ENCODE peak calls at places on chromosomes 7 and 10, in eight cellular contexts. S is T-cell; D is left colon; L is Right ventricle myocardium superior; Y is endothelial cell; V is amniotic epithelial cell; N is stimulated activated naive CD4-positive, alpha-beta T cell treated with Interleukin-2 at 50 U/mL for 16 hours; I is transverse colon. R is an unnamed sample.

GRCh38 chr10:12844796-12845524 is 156.6 kb downstream of the CCDC3 start:
- DNase-seq in S (no peak), D (no peak), L (no peak), Y (no peak), V (peak), N (no peak), I (no peak), R (no peak)

GRCh38 chr7:157493017-157493416 is 156.2 kb downstream of the DNAJB6 start:
- DNase-seq in S (no peak), D (no peak), L (peak), Y (no peak), V (no peak), N (no peak), I (no peak), R (no peak)

GRCh38 chr10:97399843-97400545 is 1.1 kb downstream of the RRP12 start:
- DNase-seq in S (no peak), D (peak), L (no peak), Y (no peak), V (peak), N (peak), I (peak), R (no peak)

GRCh38 chr10:108411181-108411580 is 1246.7 kb upstream of the SORCS1 start:
- DNase-seq in S (no peak), D (no peak), L (no peak), Y (no peak), V (no peak), N (no peak), I (no peak), R (no peak)

GRCh38 chr10:86409183-86409582 is 42.6 kb upstream of the GRID1 start:
- DNase-seq in S (no peak), D (no peak), L (no peak), Y (no peak), V (no peak), N (no peak), I (no peak), R (no peak)

GRCh38 chr7:139570119-139570518 is 46.6 kb downstream of the CLEC2L start:
- DNase-seq in S (no peak), D (no peak), L (no peak), Y (no peak), V (no peak), N (no peak), I (no peak), R (no peak)

GRCh38 chr10:15097011-15097812 is at the start of gene RPP38:
- DNase-seq in S (peak), D (peak), L (peak), Y (peak), V (peak), N (peak), I (peak), R (peak)

GRCh38 chr10:101363850-101364400 is 10.0 kb downstream of the BTRC start:
- DNase-seq in S (no peak), D (no peak), L (no peak), Y (no peak), V (no peak), N (no peak), I (no peak), R (no peak)

GRCh38 chr7:75966209-75966961 is 28.0 kb downstream of the TMEM120A start:
- DNase-seq in S (no peak), D (no peak), L (peak), Y (no peak), V (no peak), N (no peak), I (no peak), R (no peak)

GRCh38 chr7:17305387-17306171 is 7.1 kb downstream of the AHR start:
- DNase-seq in S (no peak), D (no peak), L (no peak), Y (no peak), V (no peak), N (no peak), I (no peak), R (no peak)

GRCh38 chr7:95596183-95597135 is at the start of gene PDK4:
- DNase-seq in S (no peak), D (peak), L (peak), Y (peak), V (peak), N (no peak), I (peak), R (no peak)

GRCh38 chr10:11875499-11876281 is 52.5 kb downstream of the PROSER2 start:
- DNase-seq in S (no peak), D (peak), L (peak), Y (no peak), V (peak), N (no peak), I (peak), R (no peak)

GRCh38 chr10:45553613-45554012 is 119.0 kb downstream of the ZFAND4 start:
- DNase-seq in S (no peak), D (no peak), L (no peak), Y (no peak), V (no peak), N (no peak), I (no peak), R (no peak)

GRCh38 chr10:116268976-116269375 is 4.0 kb downstream of the GFRA1 start:
- DNase-seq in S (no peak), D (no peak), L (no peak), Y (no peak), V (no peak), N (no peak), I (no peak), R (no peak)

GRCh38 chr7:23117841-23118240 is 12.3 kb downstream of the KLHL7 start:
- DNase-seq in S (no peak), D (no peak), L (no peak), Y (no peak), V (peak), N (no peak), I (no peak), R (no peak)

GRCh38 chr7:29442146-29442545 is 121.5 kb upstream of the PRR15 start:
- DNase-seq in S (no peak), D (no peak), L (no peak), Y (no peak), V (peak), N (no peak), I (no peak), R (no peak)

GRCh38 chr7:156160811-156161210 is 348.5 kb upstream of the SHH start:
- DNase-seq in S (no peak), D (peak), L (no peak), Y (no peak), V (no peak), N (no peak), I (peak), R (no peak)

GRCh38 chr7:45700556-45700955 is 126.4 kb downstream of the ADCY1 start:
- DNase-seq in S (no peak), D (no peak), L (peak), Y (no peak), V (peak), N (no peak), I (no peak), R (no peak)

GRCh38 chr7:150848111-150848510 is 4.2 kb upstream of the AOC1 start:
- DNase-seq in S (no peak), D (no peak), L (no peak), Y (no peak), V (no peak), N (no peak), I (no peak), R (no peak)

GRCh38 chr7:1292972-1293830 is 60.5 kb downstream of the UNCX start:
- DNase-seq in S (no peak), D (no peak), L (peak), Y (no peak), V (no peak), N (no peak), I (no peak), R (no peak)

GRCh38 chr7:121273467-121274167 is 55.2 kb upstream of the WNT16 start:
- DNase-seq in S (no peak), D (no peak), L (no peak), Y (no peak), V (no peak), N (no peak), I (no peak), R (no peak)

GRCh38 chr7:121480058-121480457 is 84.0 kb upstream of the FAM3C start:
- DNase-seq in S (no peak), D (no peak), L (no peak), Y (no peak), V (no peak), N (no peak), I (no peak), R (no peak)

GRCh38 chr10:44731271-44731670 is 179.9 kb upstream of the TMEM72 start:
- DNase-seq in S (no peak), D (no peak), L (no peak), Y (no peak), V (no peak), N (no peak), I (no peak), R (no peak)

GRCh38 chr10:132972149-132972985 is 30.0 kb upstream of the CFAP46 start:
- DNase-seq in S (no peak), D (no peak), L (no peak), Y (no peak), V (no peak), N (no peak), I (no peak), R (no peak)

GRCh38 chr7:18648849-18649758 is 153.6 kb downstream of the HDAC9 start:
- DNase-seq in S (no peak), D (no peak), L (no peak), Y (no peak), V (peak), N (no peak), I (no peak), R (no peak)

GRCh38 chr10:69715156-69715898 is 85.3 kb downstream of the FAM241B start:
- DNase-seq in S (no peak), D (no peak), L (no peak), Y (no peak), V (peak), N (no peak), I (no peak), R (no peak)

GRCh38 chr10:132179551-132180392 is 7.0 kb upstream of the DPYSL4 start:
- DNase-seq in S (no peak), D (no peak), L (peak), Y (no peak), V (no peak), N (no peak), I (no peak), R (no peak)

GRCh38 chr7:28988818-28989595 is 30.9 kb upstream of the TRIL start:
- DNase-seq in S (no peak), D (no peak), L (peak), Y (no peak), V (peak), N (no peak), I (peak), R (no peak)

GRCh38 chr10:18419945-18420344 is 231.4 kb downstream of the NSUN6 start:
- DNase-seq in S (no peak), D (no peak), L (no peak), Y (no peak), V (no peak), N (no peak), I (no peak), R (no peak)

GRCh38 chr10:11476035-11476434 is 135.4 kb downstream of the USP6NL start:
- DNase-seq in S (no peak), D (no peak), L (no peak), Y (no peak), V (no peak), N (no peak), I (no peak), R (no peak)

GRCh38 chr7:70568674-70569334 is 563.1 kb upstream of the GALNT17 start:
- DNase-seq in S (no peak), D (peak), L (peak), Y (no peak), V (peak), N (no peak), I (peak), R (no peak)

GRCh38 chr10:115937756-115938032 is 335.3 kb downstream of the GFRA1 start:
- DNase-seq in S (no peak), D (no peak), L (no peak), Y (no peak), V (no peak), N (no peak), I (no peak), R (no peak)

GRCh38 chr7:154338709-154339108 is 286.5 kb downstream of the DPP6 start:
- DNase-seq in S (no peak), D (no peak), L (no peak), Y (no peak), V (no peak), N (no peak), I (no peak), R (no peak)

GRCh38 chr10:80372675-80373074 is 16.1 kb downstream of the DYDC2 start:
- DNase-seq in S (no peak), D (no peak), L (no peak), Y (no peak), V (no peak), N (no peak), I (no peak), R (no peak)

GRCh38 chr7:25282194-25282593 is 53.9 kb upstream of the NPVF start:
- DNase-seq in S (no peak), D (peak), L (no peak), Y (no peak), V (no peak), N (no peak), I (peak), R (no peak)

GRCh38 chr7:112701456-112701855 is 88.7 kb downstream of the TMEM168 start:
- DNase-seq in S (no peak), D (peak), L (no peak), Y (no peak), V (no peak), N (no peak), I (peak), R (no peak)

GRCh38 chr7:139674752-139675126 is 103.1 kb downstream of the HIPK2 start:
- DNase-seq in S (no peak), D (no peak), L (no peak), Y (no peak), V (no peak), N (no peak), I (no peak), R (no peak)

GRCh38 chr7:41732279-41733062 is 29.6 kb upstream of the INHBA start:
- DNase-seq in S (no peak), D (no peak), L (no peak), Y (no peak), V (no peak), N (no peak), I (no peak), R (no peak)

R was measured in GM18507.